ENCODE peak calls at places on chromosomes 12 and 14, in nine cellular contexts. One of them, this sample, is unnamed.

GRCh38 chr12:115403253-115403652 is 719.3 kb upstream of the TBX3 start:
- DNase-seq in CMK: no peak
- DNase-seq in RWPE1: no peak
- DNase-seq in nucleus accumbens: no peak
- DNase-seq in activated CD8-positive, alpha-beta T cell treated with anti-CD3 and anti-CD28 coated beads for 36 hours: no peak
- DNase-seq in GM23248: no peak
- DNase-seq in GM19239: no peak
- DNase-seq in stimulated activated CD8-positive, alpha-beta memory T cell treated with anti-CD3 and anti-CD28 coated beads, Interleukin-4, amount 100 ng/mL, for 1 hour: no peak
- DNase-seq in EL: no peak
- DNase-seq in this sample: no peak

GRCh38 chr14:34013714-34014055 is 62.8 kb upstream of the EGLN3 start:
- DNase-seq in RWPE1: no peak
- DNase-seq in GM23248: no peak
- DNase-seq in CMK: no peak
- DNase-seq in stimulated activated CD8-positive, alpha-beta memory T cell treated with anti-CD3 and anti-CD28 coated beads, Interleukin-4, amount 100 ng/mL, for 1 hour: no peak
- DNase-seq in GM19239: peak
- DNase-seq in nucleus accumbens: no peak
- DNase-seq in EL: no peak
- DNase-seq in activated CD8-positive, alpha-beta T cell treated with anti-CD3 and anti-CD28 coated beads for 36 hours: no peak
- DNase-seq in this sample: no peak

GRCh38 chr12:64678835-64679234 is 68.5 kb downstream of the RASSF3 start:
- DNase-seq in EL: no peak
- DNase-seq in activated CD8-positive, alpha-beta T cell treated with anti-CD3 and anti-CD28 coated beads for 36 hours: peak
- DNase-seq in GM19239: no peak
- DNase-seq in stimulated activated CD8-positive, alpha-beta memory T cell treated with anti-CD3 and anti-CD28 coated beads, Interleukin-4, amount 100 ng/mL, for 1 hour: no peak
- DNase-seq in GM23248: no peak
- DNase-seq in nucleus accumbens: no peak
- DNase-seq in RWPE1: no peak
- DNase-seq in CMK: no peak
- DNase-seq in this sample: no peak

GRCh38 chr14:56244138-56244789 is 126.1 kb downstream of the PELI2 start:
- DNase-seq in EL: peak
- DNase-seq in GM19239: no peak
- DNase-seq in nucleus accumbens: no peak
- DNase-seq in GM23248: peak
- DNase-seq in RWPE1: no peak
- DNase-seq in stimulated activated CD8-positive, alpha-beta memory T cell treated with anti-CD3 and anti-CD28 coated beads, Interleukin-4, amount 100 ng/mL, for 1 hour: no peak
- DNase-seq in CMK: no peak
- DNase-seq in activated CD8-positive, alpha-beta T cell treated with anti-CD3 and anti-CD28 coated beads for 36 hours: no peak
- DNase-seq in this sample: peak

GRCh38 chr12:92581579-92581978 is 121.2 kb upstream of the PLEKHG7 start:
- DNase-seq in stimulated activated CD8-positive, alpha-beta memory T cell treated with anti-CD3 and anti-CD28 coated beads, Interleukin-4, amount 100 ng/mL, for 1 hour: no peak
- DNase-seq in GM23248: no peak
- DNase-seq in nucleus accumbens: no peak
- DNase-seq in EL: no peak
- DNase-seq in CMK: no peak
- DNase-seq in RWPE1: no peak
- DNase-seq in activated CD8-positive, alpha-beta T cell treated with anti-CD3 and anti-CD28 coated beads for 36 hours: no peak
- DNase-seq in GM19239: no peak
- DNase-seq in this sample: no peak

GRCh38 chr12:15662303-15662980 is 126.7 kb downstream of the EPS8 start:
- DNase-seq in nucleus accumbens: no peak
- DNase-seq in GM23248: peak
- DNase-seq in GM19239: no peak
- DNase-seq in CMK: no peak
- DNase-seq in stimulated activated CD8-positive, alpha-beta memory T cell treated with anti-CD3 and anti-CD28 coated beads, Interleukin-4, amount 100 ng/mL, for 1 hour: no peak
- DNase-seq in activated CD8-positive, alpha-beta T cell treated with anti-CD3 and anti-CD28 coated beads for 36 hours: no peak
- DNase-seq in EL: peak
- DNase-seq in RWPE1: peak
- DNase-seq in this sample: peak

GRCh38 chr12:14325716-14326343 is 39.7 kb upstream of the ATF7IP start:
- DNase-seq in CMK: no peak
- DNase-seq in EL: no peak
- DNase-seq in GM19239: no peak
- DNase-seq in stimulated activated CD8-positive, alpha-beta memory T cell treated with anti-CD3 and anti-CD28 coated beads, Interleukin-4, amount 100 ng/mL, for 1 hour: no peak
- DNase-seq in activated CD8-positive, alpha-beta T cell treated with anti-CD3 and anti-CD28 coated beads for 36 hours: no peak
- DNase-seq in RWPE1: no peak
- DNase-seq in GM23248: no peak
- DNase-seq in nucleus accumbens: no peak
- DNase-seq in this sample: no peak

GRCh38 chr12:52440821-52441319 is 6.7 kb upstream of the KRT75 start:
- DNase-seq in activated CD8-positive, alpha-beta T cell treated with anti-CD3 and anti-CD28 coated beads for 36 hours: no peak
- DNase-seq in nucleus accumbens: no peak
- DNase-seq in GM19239: no peak
- DNase-seq in CMK: no peak
- DNase-seq in stimulated activated CD8-positive, alpha-beta memory T cell treated with anti-CD3 and anti-CD28 coated beads, Interleukin-4, amount 100 ng/mL, for 1 hour: no peak
- DNase-seq in EL: peak
- DNase-seq in GM23248: peak
- DNase-seq in RWPE1: peak
- DNase-seq in this sample: no peak

GRCh38 chr14:74611672-74612345 is at the start of gene LTBP2:
- DNase-seq in GM19239: no peak
- DNase-seq in nucleus accumbens: no peak
- DNase-seq in RWPE1: no peak
- DNase-seq in GM23248: peak
- DNase-seq in stimulated activated CD8-positive, alpha-beta memory T cell treated with anti-CD3 and anti-CD28 coated beads, Interleukin-4, amount 100 ng/mL, for 1 hour: no peak
- DNase-seq in CMK: no peak
- DNase-seq in activated CD8-positive, alpha-beta T cell treated with anti-CD3 and anti-CD28 coated beads for 36 hours: no peak
- DNase-seq in EL: peak
- DNase-seq in this sample: peak

GRCh38 chr12:87274594-87275245 is 754.5 kb downstream of the C12orf50 start:
- DNase-seq in EL: peak
- DNase-seq in GM23248: peak
- DNase-seq in activated CD8-positive, alpha-beta T cell treated with anti-CD3 and anti-CD28 coated beads for 36 hours: no peak
- DNase-seq in RWPE1: peak
- DNase-seq in GM19239: no peak
- DNase-seq in stimulated activated CD8-positive, alpha-beta memory T cell treated with anti-CD3 and anti-CD28 coated beads, Interleukin-4, amount 100 ng/mL, for 1 hour: no peak
- DNase-seq in CMK: no peak
- DNase-seq in nucleus accumbens: no peak
- DNase-seq in this sample: peak

GRCh38 chr12:24608637-24609285 is 340.1 kb downstream of the BCAT1 start:
- DNase-seq in GM19239: no peak
- DNase-seq in GM23248: no peak
- DNase-seq in CMK: no peak
- DNase-seq in stimulated activated CD8-positive, alpha-beta memory T cell treated with anti-CD3 and anti-CD28 coated beads, Interleukin-4, amount 100 ng/mL, for 1 hour: no peak
- DNase-seq in nucleus accumbens: no peak
- DNase-seq in EL: peak
- DNase-seq in activated CD8-positive, alpha-beta T cell treated with anti-CD3 and anti-CD28 coated beads for 36 hours: no peak
- DNase-seq in RWPE1: no peak
- DNase-seq in this sample: peak

GRCh38 chr12:48165089-48166031 is 8.0 kb upstream of the ASB8 start:
- DNase-seq in EL: peak
- DNase-seq in nucleus accumbens: peak
- DNase-seq in CMK: no peak
- DNase-seq in GM19239: peak
- DNase-seq in RWPE1: peak
- DNase-seq in stimulated activated CD8-positive, alpha-beta memory T cell treated with anti-CD3 and anti-CD28 coated beads, Interleukin-4, amount 100 ng/mL, for 1 hour: peak
- DNase-seq in GM23248: peak
- DNase-seq in activated CD8-positive, alpha-beta T cell treated with anti-CD3 and anti-CD28 coated beads for 36 hours: peak
- DNase-seq in this sample: peak

GRCh38 chr12:3381059-3382047 is 109.7 kb upstream of the PRMT8 start:
- DNase-seq in GM19239: no peak
- DNase-seq in GM23248: peak
- DNase-seq in CMK: no peak
- DNase-seq in stimulated activated CD8-positive, alpha-beta memory T cell treated with anti-CD3 and anti-CD28 coated beads, Interleukin-4, amount 100 ng/mL, for 1 hour: no peak
- DNase-seq in RWPE1: no peak
- DNase-seq in activated CD8-positive, alpha-beta T cell treated with anti-CD3 and anti-CD28 coated beads for 36 hours: no peak
- DNase-seq in nucleus accumbens: no peak
- DNase-seq in EL: no peak
- DNase-seq in this sample: peak

GRCh38 chr12:102888511-102888910 is 28.5 kb downstream of the PAH start:
- DNase-seq in GM23248: no peak
- DNase-seq in CMK: no peak
- DNase-seq in RWPE1: no peak
- DNase-seq in EL: no peak
- DNase-seq in nucleus accumbens: no peak
- DNase-seq in activated CD8-positive, alpha-beta T cell treated with anti-CD3 and anti-CD28 coated beads for 36 hours: no peak
- DNase-seq in GM19239: no peak
- DNase-seq in stimulated activated CD8-positive, alpha-beta memory T cell treated with anti-CD3 and anti-CD28 coated beads, Interleukin-4, amount 100 ng/mL, for 1 hour: no peak
- DNase-seq in this sample: no peak

GRCh38 chr14:72480465-72481243 is 413.2 kb downstream of the DPF3 start:
- DNase-seq in CMK: peak
- DNase-seq in activated CD8-positive, alpha-beta T cell treated with anti-CD3 and anti-CD28 coated beads for 36 hours: no peak
- DNase-seq in RWPE1: no peak
- DNase-seq in nucleus accumbens: no peak
- DNase-seq in GM23248: no peak
- DNase-seq in stimulated activated CD8-positive, alpha-beta memory T cell treated with anti-CD3 and anti-CD28 coated beads, Interleukin-4, amount 100 ng/mL, for 1 hour: no peak
- DNase-seq in GM19239: no peak
- DNase-seq in EL: no peak
- DNase-seq in this sample: no peak

GRCh38 chr12:10722502-10722904 is 620 bp downstream of the YBX3 start:
- DNase-seq in CMK: peak
- DNase-seq in GM19239: peak
- DNase-seq in stimulated activated CD8-positive, alpha-beta memory T cell treated with anti-CD3 and anti-CD28 coated beads, Interleukin-4, amount 100 ng/mL, for 1 hour: peak
- DNase-seq in EL: peak
- DNase-seq in nucleus accumbens: peak
- DNase-seq in GM23248: peak
- DNase-seq in activated CD8-positive, alpha-beta T cell treated with anti-CD3 and anti-CD28 coated beads for 36 hours: peak
- DNase-seq in RWPE1: peak
- DNase-seq in this sample: no peak

GRCh38 chr14:68687746-68688145 is 105.1 kb downstream of the ZFP36L1 start:
- DNase-seq in EL: peak
- DNase-seq in RWPE1: peak
- DNase-seq in GM19239: no peak
- DNase-seq in GM23248: peak
- DNase-seq in CMK: no peak
- DNase-seq in activated CD8-positive, alpha-beta T cell treated with anti-CD3 and anti-CD28 coated beads for 36 hours: no peak
- DNase-seq in nucleus accumbens: no peak
- DNase-seq in stimulated activated CD8-positive, alpha-beta memory T cell treated with anti-CD3 and anti-CD28 coated beads, Interleukin-4, amount 100 ng/mL, for 1 hour: no peak
- DNase-seq in this sample: no peak

GRCh38 chr12:123546281-123546680 is 12.8 kb upstream of the RILPL1 start:
- DNase-seq in activated CD8-positive, alpha-beta T cell treated with anti-CD3 and anti-CD28 coated beads for 36 hours: no peak
- DNase-seq in nucleus accumbens: no peak
- DNase-seq in EL: peak
- DNase-seq in GM23248: peak
- DNase-seq in stimulated activated CD8-positive, alpha-beta memory T cell treated with anti-CD3 and anti-CD28 coated beads, Interleukin-4, amount 100 ng/mL, for 1 hour: no peak
- DNase-seq in GM19239: no peak
- DNase-seq in CMK: no peak
- DNase-seq in RWPE1: peak
- DNase-seq in this sample: no peak

GRCh38 chr12:94305293-94305957 is 154.2 kb downstream of the CEP83 start:
- DNase-seq in stimulated activated CD8-positive, alpha-beta memory T cell treated with anti-CD3 and anti-CD28 coated beads, Interleukin-4, amount 100 ng/mL, for 1 hour: no peak
- DNase-seq in GM19239: no peak
- DNase-seq in activated CD8-positive, alpha-beta T cell treated with anti-CD3 and anti-CD28 coated beads for 36 hours: peak
- DNase-seq in nucleus accumbens: no peak
- DNase-seq in CMK: no peak
- DNase-seq in EL: no peak
- DNase-seq in GM23248: peak
- DNase-seq in RWPE1: no peak
- DNase-seq in this sample: no peak

GRCh38 chr12:94603434-94604068 is 46.8 kb downstream of the TMCC3 start:
- DNase-seq in activated CD8-positive, alpha-beta T cell treated with anti-CD3 and anti-CD28 coated beads for 36 hours: peak
- DNase-seq in GM19239: no peak
- DNase-seq in EL: no peak
- DNase-seq in RWPE1: peak
- DNase-seq in GM23248: peak
- DNase-seq in CMK: peak
- DNase-seq in stimulated activated CD8-positive, alpha-beta memory T cell treated with anti-CD3 and anti-CD28 coated beads, Interleukin-4, amount 100 ng/mL, for 1 hour: peak
- DNase-seq in nucleus accumbens: no peak
- DNase-seq in this sample: peak

GRCh38 chr12:104345234-104346066 is 41.9 kb downstream of the EID3 start:
- DNase-seq in GM19239: no peak
- DNase-seq in nucleus accumbens: no peak
- DNase-seq in CMK: no peak
- DNase-seq in EL: no peak
- DNase-seq in RWPE1: no peak
- DNase-seq in GM23248: peak
- DNase-seq in stimulated activated CD8-positive, alpha-beta memory T cell treated with anti-CD3 and anti-CD28 coated beads, Interleukin-4, amount 100 ng/mL, for 1 hour: no peak
- DNase-seq in activated CD8-positive, alpha-beta T cell treated with anti-CD3 and anti-CD28 coated beads for 36 hours: no peak
- DNase-seq in this sample: no peak

GRCh38 chr12:108649668-108650067 is 16.0 kb upstream of the SELPLG start:
- DNase-seq in GM19239: no peak
- DNase-seq in activated CD8-positive, alpha-beta T cell treated with anti-CD3 and anti-CD28 coated beads for 36 hours: no peak
- DNase-seq in stimulated activated CD8-positive, alpha-beta memory T cell treated with anti-CD3 and anti-CD28 coated beads, Interleukin-4, amount 100 ng/mL, for 1 hour: no peak
- DNase-seq in EL: peak
- DNase-seq in CMK: no peak
- DNase-seq in nucleus accumbens: no peak
- DNase-seq in RWPE1: no peak
- DNase-seq in GM23248: peak
- DNase-seq in this sample: no peak

GRCh38 chr12:120474092-120474960 is 4.8 kb upstream of the SRSF9 start:
- DNase-seq in CMK: no peak
- DNase-seq in GM19239: no peak
- DNase-seq in GM23248: peak
- DNase-seq in activated CD8-positive, alpha-beta T cell treated with anti-CD3 and anti-CD28 coated beads for 36 hours: no peak
- DNase-seq in EL: peak
- DNase-seq in nucleus accumbens: no peak
- DNase-seq in RWPE1: peak
- DNase-seq in stimulated activated CD8-positive, alpha-beta memory T cell treated with anti-CD3 and anti-CD28 coated beads, Interleukin-4, amount 100 ng/mL, for 1 hour: no peak
- DNase-seq in this sample: peak

GRCh38 chr12:114291389-114292075 is 114.4 kb downstream of the TBX5 start:
- DNase-seq in RWPE1: no peak
- DNase-seq in activated CD8-positive, alpha-beta T cell treated with anti-CD3 and anti-CD28 coated beads for 36 hours: no peak
- DNase-seq in CMK: no peak
- DNase-seq in GM23248: peak
- DNase-seq in stimulated activated CD8-positive, alpha-beta memory T cell treated with anti-CD3 and anti-CD28 coated beads, Interleukin-4, amount 100 ng/mL, for 1 hour: no peak
- DNase-seq in EL: no peak
- DNase-seq in nucleus accumbens: no peak
- DNase-seq in GM19239: no peak
- DNase-seq in this sample: no peak

GRCh38 chr12:107488666-107489065 is 196.9 kb upstream of the PWP1 start:
- DNase-seq in activated CD8-positive, alpha-beta T cell treated with anti-CD3 and anti-CD28 coated beads for 36 hours: no peak
- DNase-seq in GM23248: peak
- DNase-seq in EL: no peak
- DNase-seq in stimulated activated CD8-positive, alpha-beta memory T cell treated with anti-CD3 and anti-CD28 coated beads, Interleukin-4, amount 100 ng/mL, for 1 hour: no peak
- DNase-seq in RWPE1: no peak
- DNase-seq in GM19239: no peak
- DNase-seq in CMK: no peak
- DNase-seq in nucleus accumbens: no peak
- DNase-seq in this sample: no peak

GRCh38 chr12:53782093-53782703 is 30.4 kb upstream of the CISTR start:
- DNase-seq in nucleus accumbens: no peak
- DNase-seq in EL: no peak
- DNase-seq in GM23248: no peak
- DNase-seq in activated CD8-positive, alpha-beta T cell treated with anti-CD3 and anti-CD28 coated beads for 36 hours: no peak
- DNase-seq in RWPE1: no peak
- DNase-seq in CMK: no peak
- DNase-seq in stimulated activated CD8-positive, alpha-beta memory T cell treated with anti-CD3 and anti-CD28 coated beads, Interleukin-4, amount 100 ng/mL, for 1 hour: no peak
- DNase-seq in GM19239: no peak
- DNase-seq in this sample: no peak

GRCh38 chr12:109606261-109607028 is 32.9 kb downstream of the MVK start:
- DNase-seq in activated CD8-positive, alpha-beta T cell treated with anti-CD3 and anti-CD28 coated beads for 36 hours: no peak
- DNase-seq in stimulated activated CD8-positive, alpha-beta memory T cell treated with anti-CD3 and anti-CD28 coated beads, Interleukin-4, amount 100 ng/mL, for 1 hour: no peak
- DNase-seq in RWPE1: no peak
- DNase-seq in GM19239: no peak
- DNase-seq in CMK: no peak
- DNase-seq in EL: no peak
- DNase-seq in nucleus accumbens: peak
- DNase-seq in GM23248: no peak
- DNase-seq in this sample: peak

GRCh38 chr12:98402081-98402480 is 113.3 kb upstream of the TMPO start:
- DNase-seq in RWPE1: peak
- DNase-seq in activated CD8-positive, alpha-beta T cell treated with anti-CD3 and anti-CD28 coated beads for 36 hours: no peak
- DNase-seq in EL: no peak
- DNase-seq in GM23248: no peak
- DNase-seq in CMK: no peak
- DNase-seq in stimulated activated CD8-positive, alpha-beta memory T cell treated with anti-CD3 and anti-CD28 coated beads, Interleukin-4, amount 100 ng/mL, for 1 hour: no peak
- DNase-seq in GM19239: no peak
- DNase-seq in nucleus accumbens: no peak
- DNase-seq in this sample: no peak